ENCODE peak calls at places on chromosomes 7 and 10, in five cellular contexts. P, V, A, O and L are unnamed samples.

GRCh38 chr10:99798031-99798430 is 15.6 kb downstream of the ABCC2 start:
- DNase-seq in P (no peak), V (no peak), A (no peak), O (no peak), L (no peak)

GRCh38 chr10:77510294-77510693 is 127.3 kb downstream of the KCNMA1 start:
- DNase-seq in P (no peak), V (no peak), A (no peak), O (no peak), L (no peak)

GRCh38 chr7:155889636-155890508 is 77.6 kb upstream of the SHH start:
- DNase-seq in P (peak; percentile 87), V (no peak), A (no peak), O (no peak), L (no peak)

GRCh38 chr7:48083114-48083830 is 5.8 kb upstream of the UPP1 start:
- DNase-seq in P (no peak), V (no peak), A (peak; percentile 81), O (no peak), L (peak; percentile 57)

GRCh38 chr7:40077849-40078248 is 56.6 kb downstream of the MPLKIP start:
- DNase-seq in P (no peak), V (no peak), A (peak; percentile 82), O (no peak), L (no peak)

GRCh38 chr7:45710271-45711160 is 136.3 kb downstream of the ADCY1 start:
- DNase-seq in P (no peak), V (peak; percentile 2), A (no peak), O (no peak), L (no peak)

GRCh38 chr7:69764071-69764470 is 165.8 kb downstream of the AUTS2 start:
- DNase-seq in P (no peak), V (no peak), A (no peak), O (no peak), L (no peak)

GRCh38 chr7:8221124-8221523 is 40.8 kb downstream of the ICA1 start:
- DNase-seq in P (no peak), V (no peak), A (no peak), O (no peak), L (no peak)

GRCh38 chr10:36716291-36716690 is 409.1 kb upstream of the ANKRD30A start:
- DNase-seq in P (no peak), V (no peak), A (no peak), O (no peak), L (no peak)
- TF ChIP-seq CTCF in P (no peak), V (no peak), A (no peak), O (no peak), L (no peak)

DNA sequence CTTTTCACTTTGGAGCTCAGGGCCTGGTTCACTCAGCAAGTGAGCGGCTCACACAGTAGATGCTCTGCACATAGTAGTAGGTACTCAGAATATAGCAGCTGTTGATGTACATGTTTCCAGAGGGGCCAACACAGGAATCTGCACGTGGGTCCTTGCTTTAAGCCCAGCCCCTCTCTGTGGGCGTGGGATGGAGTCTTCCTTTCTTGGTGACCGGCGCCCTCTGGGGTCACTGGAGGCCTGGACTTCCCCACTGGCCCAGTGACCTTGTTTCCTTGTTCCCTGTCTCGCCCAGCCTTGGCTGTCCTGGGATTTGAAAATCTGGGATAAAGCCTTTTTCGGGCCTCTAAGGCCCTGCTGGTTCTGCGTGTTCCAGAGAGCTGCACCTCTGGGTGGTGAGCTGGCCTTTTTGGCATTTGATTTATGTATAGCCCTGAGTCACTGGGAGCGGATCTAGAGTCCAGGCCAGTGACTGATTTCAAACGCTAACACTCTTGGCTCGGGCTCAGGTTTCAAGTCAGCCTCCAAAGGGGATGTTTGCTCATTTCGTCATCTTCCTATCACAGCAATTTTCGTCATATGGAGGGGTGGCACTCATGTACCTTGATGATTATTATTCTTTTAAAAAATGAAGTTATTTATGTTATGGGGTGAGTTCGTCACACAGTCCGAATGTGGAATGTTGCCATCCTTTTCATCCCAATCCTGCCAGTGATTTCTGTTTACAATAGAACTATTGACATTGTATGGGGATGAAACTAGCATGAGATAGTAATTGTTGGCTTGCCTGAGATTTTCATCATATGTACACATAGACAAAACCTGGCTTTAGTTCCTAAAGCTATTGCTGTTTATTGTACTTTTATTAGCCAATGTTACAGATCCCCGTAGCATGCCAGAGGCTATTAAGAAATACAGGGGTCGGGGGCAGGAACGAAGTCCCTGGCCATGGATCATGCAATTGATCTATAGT is 65.5 kb downstream of the CUX1 start:
- DNase-seq in P (peak; percentile 77), V (peak; percentile 84), A (peak; percentile 99), O (peak; percentile 82), L (peak; percentile 99)
- TF ChIP-seq CTCF in P (no peak), V (no peak), A (no peak), O (no peak), L (no peak)

DNA sequence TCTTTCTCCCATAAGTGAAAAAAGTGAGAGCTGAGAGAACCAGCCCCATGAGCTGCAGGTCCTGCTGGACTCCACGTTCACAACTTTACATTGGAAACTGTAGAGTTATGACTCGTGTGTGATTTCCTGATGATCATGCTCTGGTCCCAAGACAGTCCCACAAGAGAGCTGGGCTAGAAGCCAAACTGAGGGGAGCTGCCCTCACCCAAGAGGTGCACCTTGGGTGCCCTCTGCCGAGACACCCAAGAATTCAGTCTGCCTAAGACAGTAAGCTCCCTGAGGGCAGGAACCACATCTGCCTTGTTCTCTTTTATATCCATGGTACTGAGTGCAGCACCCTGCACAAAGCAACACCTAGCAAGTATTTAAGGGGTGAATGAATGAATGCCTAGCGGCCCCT is 112.8 kb upstream of the SFMBT2 start:
- DNase-seq in P (no peak), V (no peak), A (no peak), O (no peak), L (no peak)
- TF ChIP-seq CTCF in P (no peak), V (no peak), A (no peak), O (no peak), L (no peak)

GRCh38 chr10:34107623-34108516 is 707.2 kb downstream of the PARD3 start:
- DNase-seq in P (no peak), V (no peak), A (no peak), O (no peak), L (no peak)
- TF ChIP-seq CTCF in P (no peak), V (no peak), A (no peak), O (no peak), L (no peak)

GRCh38 chr10:86401588-86402282 is 35.1 kb upstream of the GRID1 start:
- DNase-seq in P (peak; percentile 57), V (no peak), A (peak; percentile 37), O (no peak), L (no peak)

GRCh38 chr10:86399514-86399878 is 32.9 kb upstream of the GRID1 start:
- DNase-seq in P (no peak), V (no peak), A (no peak), O (no peak), L (no peak)

GRCh38 chr10:86402283-86402931 is 35.8 kb upstream of the GRID1 start:
- DNase-seq in P (no peak), V (no peak), A (no peak), O (no peak), L (peak; percentile 24)

GRCh38 chr10:86399879-86400704 is 33.5 kb upstream of the GRID1 start:
- DNase-seq in P (peak; percentile 96), V (peak; percentile 91), A (peak; percentile 97), O (peak; percentile 96), L (peak; percentile 93)

DNA sequence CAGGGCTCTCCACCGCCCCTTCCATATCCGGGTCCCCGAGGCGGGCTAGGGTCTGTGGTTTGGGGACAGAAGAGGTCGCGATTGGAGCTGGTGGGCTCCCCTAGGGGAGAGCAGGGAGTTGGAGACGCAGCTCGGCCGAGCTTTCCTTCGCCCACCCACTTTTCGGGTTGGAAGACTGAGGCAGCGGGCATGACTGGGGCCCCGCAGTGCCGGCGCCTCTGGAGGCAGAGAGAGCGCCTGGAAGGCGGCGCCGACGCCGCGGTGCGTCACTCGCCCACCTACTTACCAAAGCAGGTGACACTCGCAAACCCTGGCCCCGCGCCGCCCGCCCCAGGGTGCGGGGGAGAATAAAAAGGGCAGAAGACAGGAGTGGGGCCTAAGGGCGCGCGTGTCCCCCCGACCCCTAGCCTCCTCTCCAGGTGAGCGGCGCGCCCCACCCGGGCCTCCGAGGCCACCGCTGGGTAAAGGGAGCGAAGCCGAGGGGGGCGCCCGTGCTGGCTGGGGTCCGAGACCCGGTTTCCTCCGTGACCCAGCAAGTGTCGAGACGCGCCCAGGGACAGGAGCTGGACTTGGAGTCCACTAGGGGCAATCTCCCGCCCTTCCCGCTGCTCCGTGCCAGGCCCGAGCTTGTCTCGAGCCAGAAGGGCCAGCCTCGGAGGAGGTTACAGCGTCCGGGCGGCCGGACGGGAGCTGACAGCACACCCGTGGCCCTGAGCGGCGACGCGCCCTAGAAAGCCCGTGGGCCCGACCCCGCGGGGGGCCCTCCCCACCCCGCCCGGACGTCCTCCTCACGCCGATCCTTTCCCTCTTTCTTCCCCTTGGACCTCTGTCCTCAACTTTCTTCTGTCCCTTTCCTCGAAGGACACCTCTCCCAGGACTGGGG is 34.4 kb upstream of the GRID1 start:
- DNase-seq in P (peak; percentile 73), V (no peak), A (peak; percentile 31), O (peak; percentile 63), L (peak; percentile 26)
- TF ChIP-seq CTCF in P (peak; percentile 23), V (no peak), A (peak; percentile 23), O (peak; percentile 14), L (peak; percentile 22)

DNA sequence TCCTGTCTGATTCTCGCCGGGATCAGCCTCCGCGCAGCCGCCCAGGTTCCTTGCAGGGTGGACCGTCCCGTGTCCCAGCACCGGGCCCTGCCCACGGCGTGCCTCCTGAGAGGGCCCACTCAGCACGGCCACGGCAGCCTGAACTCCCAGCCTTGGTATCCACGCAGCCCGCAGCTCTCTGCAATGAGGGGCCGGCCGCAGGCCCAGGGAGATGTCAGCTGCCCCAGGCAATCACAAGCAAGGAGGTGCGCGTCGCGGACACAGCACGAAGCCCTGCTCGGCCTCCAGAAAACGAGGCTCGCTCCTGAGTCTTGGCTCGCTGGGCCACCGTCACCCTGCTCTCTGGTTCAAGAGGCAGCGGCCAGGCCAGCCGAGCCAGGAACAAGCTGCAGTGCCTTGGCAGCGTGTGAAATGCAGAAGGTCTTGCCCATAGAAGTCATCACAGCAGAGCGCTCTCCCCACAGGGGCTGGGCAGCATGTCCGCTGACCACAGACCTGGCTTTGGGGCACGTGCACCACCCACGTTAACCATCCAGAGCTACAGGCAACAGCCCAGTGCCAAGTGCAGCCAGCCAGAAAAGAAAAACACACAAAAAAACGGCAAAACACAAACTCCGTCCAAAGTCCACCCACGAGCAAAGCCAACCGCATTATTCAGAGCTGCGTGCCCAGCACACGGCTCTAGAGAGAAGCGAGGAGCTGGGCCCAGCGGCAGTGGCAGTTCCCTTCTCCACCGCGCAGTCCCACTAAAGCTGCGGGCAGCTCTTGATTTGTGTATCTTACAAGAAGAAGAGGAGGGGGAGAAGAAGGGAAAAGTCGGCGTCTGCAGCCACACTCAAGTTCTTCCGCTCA is 13.9 kb downstream of the GPER1 start:
- DNase-seq in P (no peak), V (no peak), A (no peak), O (no peak), L (no peak)
- TF ChIP-seq CTCF in P (no peak), V (no peak), A (no peak), O (no peak), L (no peak)

DNA sequence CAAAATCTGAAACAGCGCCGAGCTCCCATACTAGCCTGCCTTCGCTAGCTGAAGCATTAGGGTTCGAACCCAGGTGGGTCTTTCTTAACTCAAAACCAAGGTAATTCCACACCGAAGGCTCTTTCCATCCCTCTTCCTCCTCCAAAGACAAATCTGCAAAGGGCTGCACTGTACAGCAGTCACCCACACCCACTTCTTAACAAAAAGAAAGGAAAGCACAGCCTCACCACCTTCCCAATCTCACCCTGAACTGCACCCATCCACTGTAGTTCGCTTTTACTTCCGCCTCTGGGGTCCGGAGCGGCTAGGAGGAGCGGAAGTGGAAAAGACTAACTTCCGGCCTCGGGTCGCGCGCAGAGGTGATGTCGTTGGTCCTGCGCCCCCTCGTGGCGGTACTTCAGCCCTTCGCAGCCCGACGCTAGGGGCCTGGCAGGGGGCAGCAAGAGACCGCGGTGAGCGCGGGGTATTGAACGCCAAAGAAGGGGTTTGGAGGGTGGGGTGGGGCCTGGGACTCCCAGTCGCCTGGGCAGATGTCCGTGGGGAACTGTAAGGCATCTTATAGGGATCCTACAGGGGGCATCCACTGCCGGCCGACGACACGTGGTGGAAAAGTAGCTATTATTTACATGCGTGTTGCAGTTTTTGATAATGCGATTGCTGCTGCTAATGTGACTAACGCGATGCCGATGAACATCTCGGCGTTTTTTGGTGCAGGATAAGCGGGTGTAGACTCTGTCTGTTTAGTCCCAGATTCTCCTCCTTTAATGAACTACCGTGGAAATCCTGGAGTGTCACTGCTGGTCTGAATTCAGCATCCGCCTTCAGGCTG is at the start of gene MTERF1:
- DNase-seq in P (peak; percentile 95), V (peak; percentile 90), A (peak; percentile 94), O (peak; percentile 85), L (peak; percentile 93)
- TF ChIP-seq CTCF in P (peak; percentile 93), V (peak; percentile 98), A (peak; percentile 96), O (peak; percentile 93), L (peak; percentile 99)